ENCODE peak calls at places on chromosomes 11 and 22, in four cellular contexts. B is ACHN, S is MG63, D is NCI-H774. R is an unnamed sample.

GRCh38 chr11:119795231-119795630 is 66.2 kb upstream of the NECTIN1 start:
- DNase-seq in B (no peak), S (peak), D (no peak), R (no peak)

GRCh38 chr11:123474994-123475393 is 44.9 kb downstream of the GRAMD1B start:
- DNase-seq in B (no peak), S (no peak), D (no peak), R (no peak)

GRCh38 chr11:128862913-128863660 is 4.0 kb downstream of the KCNJ1 start:
- DNase-seq in B (peak), S (no peak), D (no peak), R (no peak)

GRCh38 chr11:126186708-126187481 is 24.6 kb downstream of the RPUSD4 start:
- DNase-seq in B (no peak), S (no peak), D (no peak), R (no peak)

GRCh38 chr11:118437046-118437735 is 899 bp downstream of the KMT2A start:
- DNase-seq in B (peak), S (peak), D (peak), R (no peak)

GRCh38 chr22:30940655-30941362 is 27.8 kb downstream of the MORC2 start:
- DNase-seq in B (no peak), S (no peak), D (no peak), R (no peak)

GRCh38 chr11:100706179-100706578 is 19.1 kb downstream of the ARHGAP42 start:
- DNase-seq in B (no peak), S (no peak), D (no peak), R (no peak)

GRCh38 chr11:62125316-62125715 is 1.5 kb downstream of the INCENP start:
- DNase-seq in B (no peak), S (peak), D (no peak), R (no peak)

GRCh38 chr22:47332246-47332980 is 570.0 kb downstream of the TBC1D22A start:
- DNase-seq in B (no peak), S (no peak), D (no peak), R (no peak)

GRCh38 chr11:113241190-113242051 is 73.0 kb upstream of the TTC12 start:
- DNase-seq in B (no peak), S (peak), D (no peak), R (no peak)

GRCh38 chr11:12389676-12390075 is 12.3 kb downstream of the PARVA start:
- DNase-seq in B (no peak), S (no peak), D (no peak), R (no peak)

GRCh38 chr11:10351768-10352641 is 47.1 kb downstream of the ADM start:
- DNase-seq in B (no peak), S (peak), D (peak), R (no peak)